ENCODE peak calls at places on chromosomes 7 and 10, in seven cellular contexts. S, F, K, U, Z, R and Y are unnamed samples.

GRCh38 chr7:27925573-27926201 is 185.7 kb downstream of the TAX1BP1 start:
- DNase-seq in Z (no peak), U (no peak), F (no peak), S (no peak), K (no peak), R (no peak), Y (no peak)

GRCh38 chr7:151809156-151809863 is 67.6 kb downstream of the PRKAG2 start:
- DNase-seq in Z (no peak), U (no peak), K (no peak), R (no peak), F (peak), S (no peak), Y (no peak)

GRCh38 chr7:100835903-100836811 is 8.8 kb upstream of the EPHB4 start:
- DNase-seq in U (peak), R (no peak), F (peak), Z (peak), K (no peak), S (peak), Y (peak)

GRCh38 chr7:157752832-157753291 is 416.1 kb downstream of the DNAJB6 start:
- DNase-seq in K (no peak), R (no peak), F (no peak), U (no peak), S (no peak), Z (no peak), Y (no peak)

GRCh38 chr7:35232994-35233393 is 20.9 kb downstream of the TBX20 start:
- DNase-seq in Z (no peak), F (no peak), S (no peak), U (no peak), R (no peak), K (no peak), Y (no peak)

GRCh38 chr7:108263364-108263951 is 133.3 kb upstream of the LAMB4 start:
- DNase-seq in R (no peak), S (no peak), K (no peak), U (no peak), F (no peak), Z (no peak), Y (no peak)

GRCh38 chr7:122438001-122438400 is 133.5 kb upstream of the FEZF1 start:
- DNase-seq in Z (peak), S (no peak), F (no peak), U (no peak), K (no peak), R (no peak), Y (no peak)

GRCh38 chr7:38190010-38190409 is 12.0 kb downstream of the STARD3NL start:
- DNase-seq in Z (no peak), R (peak), K (no peak), F (no peak), U (no peak), S (no peak), Y (no peak)

GRCh38 chr7:155283565-155284194 is 14.0 kb upstream of the INSIG1 start:
- DNase-seq in U (no peak), F (no peak), R (no peak), S (no peak), K (no peak), Z (no peak), Y (no peak)

GRCh38 chr10:130568246-130568645 is 432.1 kb downstream of the GLRX3 start:
- DNase-seq in R (no peak), K (no peak), U (no peak), S (no peak), F (no peak), Z (no peak), Y (no peak)

GRCh38 chr7:96415293-96415940 is 93.5 kb upstream of the SLC25A13 start:
- DNase-seq in U (peak), Z (peak), F (no peak), S (no peak), K (no peak), R (no peak), Y (no peak)

GRCh38 chr10:105252908-105253307 is 611.8 kb downstream of the SORCS3 start:
- DNase-seq in S (no peak), F (no peak), K (no peak), Z (no peak), U (no peak), R (no peak), Y (no peak)

DNA sequence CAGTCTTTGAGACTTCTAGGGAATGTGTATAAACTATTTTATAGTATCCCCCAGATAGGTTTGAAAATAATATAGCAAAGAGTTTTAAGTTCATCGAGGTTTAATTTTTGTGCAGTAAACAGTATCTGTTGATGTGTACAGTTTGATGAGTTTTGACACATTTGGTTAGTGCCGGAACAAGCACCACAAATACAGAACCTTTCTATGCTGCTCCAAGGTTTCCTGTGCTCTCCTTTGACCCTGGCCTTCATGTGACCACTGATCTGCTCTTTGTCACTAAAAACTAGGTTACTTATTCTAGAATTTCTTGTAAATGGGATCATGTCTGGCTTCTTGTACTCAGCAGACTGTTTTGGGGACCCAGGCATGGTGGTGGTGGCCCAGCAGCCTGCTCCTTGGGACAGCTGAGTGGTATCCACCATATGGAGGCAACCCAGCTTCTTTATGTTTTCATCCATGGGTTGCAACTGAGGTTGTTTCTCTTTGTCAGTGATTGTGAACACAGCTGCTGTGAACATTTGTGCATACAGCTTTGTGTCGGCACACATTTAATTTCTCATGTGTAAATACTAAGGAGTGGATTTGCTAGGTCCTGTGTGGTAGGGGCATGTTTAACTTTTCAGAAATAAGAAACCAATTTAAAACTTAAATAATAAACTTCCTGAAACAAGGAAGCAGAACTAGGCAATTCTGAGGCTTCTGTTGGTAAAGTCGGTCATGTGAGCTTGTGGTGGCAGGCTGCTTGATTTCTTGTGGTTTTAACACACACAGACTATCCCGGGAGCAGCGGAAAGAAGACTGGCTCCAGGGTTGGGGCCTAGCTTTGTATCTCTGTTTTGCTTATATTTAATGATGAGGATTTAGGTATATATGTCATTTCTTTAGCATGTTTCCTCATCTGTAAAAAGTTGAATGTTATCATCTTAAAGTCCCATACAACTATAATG is 219.4 kb downstream of the ABCA13 start:
- DNase-seq in U (no peak), S (no peak), K (no peak), R (no peak), Z (no peak), F (peak), Y (no peak)
- H3K27ac ChIP-seq in U (no peak), S (no peak), K (no peak), R (no peak), Z (no peak), F (peak), Y (no peak)

GRCh38 chr10:71713135-71714040 is 6.2 kb downstream of the C10orf105 start:
- DNase-seq in K (no peak), Z (no peak), S (peak), F (peak), R (peak), U (peak), Y (no peak)
- TF ChIP-seq CTCF in K (no peak), Z (no peak), S (no peak), F (no peak), R (peak), U (no peak), Y (no peak)

DNA sequence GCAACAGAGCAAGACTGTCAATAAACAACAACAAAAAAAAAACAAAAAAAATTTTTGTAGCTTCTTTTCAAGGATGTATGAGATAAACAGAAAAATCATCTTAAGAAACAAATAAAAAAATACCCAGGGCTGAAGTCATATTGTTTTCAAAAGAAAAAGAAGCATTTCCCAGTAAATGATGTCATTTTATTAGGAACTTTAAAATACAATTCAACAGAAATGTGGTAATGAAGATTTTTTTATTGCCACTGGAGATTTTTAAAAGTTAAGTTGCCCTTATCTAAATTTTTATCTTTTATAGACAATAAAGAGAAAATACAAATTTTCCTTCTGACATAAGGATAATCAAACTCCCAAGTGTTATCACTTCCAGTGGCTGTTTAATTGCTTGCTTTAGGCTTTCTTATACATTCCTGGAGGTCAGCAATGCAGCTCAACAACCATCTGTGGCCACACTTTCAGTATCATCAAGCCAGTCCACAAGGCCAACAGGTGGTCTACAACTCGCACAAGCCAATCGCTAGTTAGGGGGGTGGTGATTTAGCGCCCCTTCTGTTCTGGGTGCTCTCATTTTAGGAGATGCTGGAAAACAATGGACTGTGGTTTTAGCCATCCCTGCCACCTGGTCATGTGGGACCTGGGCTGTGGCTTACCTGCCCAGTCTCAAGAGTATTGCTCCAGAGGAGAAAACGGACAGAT is 10.8 kb downstream of the SEPHS1 start:
- DNase-seq in S (no peak), U (no peak), Z (no peak), R (no peak), F (no peak), K (no peak), Y (no peak)
- H3K4me3 ChIP-seq in S (no peak), U (no peak), Z (no peak), R (no peak), F (no peak), K (no peak), Y (no peak)

GRCh38 chr10:77863446-77863845 is 63.1 kb downstream of the DLG5 start:
- DNase-seq in S (no peak), Z (no peak), K (no peak), U (no peak), R (no peak), F (no peak), Y (no peak)
- H3K27ac ChIP-seq in S (no peak), Z (no peak), K (no peak), U (no peak), R (no peak), F (no peak), Y (no peak)

GRCh38 chr7:2436341-2437104 is 33.1 kb downstream of the CHST12 start:
- DNase-seq in S (no peak), R (no peak), Z (no peak), K (no peak), U (no peak), F (no peak), Y (no peak)

GRCh38 chr7:2432910-2433712 is 29.7 kb downstream of the CHST12 start:
- DNase-seq in F (no peak), Z (no peak), U (no peak), S (no peak), R (no peak), K (no peak), Y (no peak)

GRCh38 chr7:2425749-2426148 is 22.3 kb downstream of the CHST12 start:
- DNase-seq in U (no peak), Z (no peak), F (no peak), S (no peak), R (no peak), K (no peak), Y (no peak)

GRCh38 chr7:2433713-2434550 is 30.5 kb downstream of the CHST12 start:
- DNase-seq in F (peak), R (no peak), Z (no peak), K (no peak), S (no peak), U (no peak), Y (no peak)

DNA sequence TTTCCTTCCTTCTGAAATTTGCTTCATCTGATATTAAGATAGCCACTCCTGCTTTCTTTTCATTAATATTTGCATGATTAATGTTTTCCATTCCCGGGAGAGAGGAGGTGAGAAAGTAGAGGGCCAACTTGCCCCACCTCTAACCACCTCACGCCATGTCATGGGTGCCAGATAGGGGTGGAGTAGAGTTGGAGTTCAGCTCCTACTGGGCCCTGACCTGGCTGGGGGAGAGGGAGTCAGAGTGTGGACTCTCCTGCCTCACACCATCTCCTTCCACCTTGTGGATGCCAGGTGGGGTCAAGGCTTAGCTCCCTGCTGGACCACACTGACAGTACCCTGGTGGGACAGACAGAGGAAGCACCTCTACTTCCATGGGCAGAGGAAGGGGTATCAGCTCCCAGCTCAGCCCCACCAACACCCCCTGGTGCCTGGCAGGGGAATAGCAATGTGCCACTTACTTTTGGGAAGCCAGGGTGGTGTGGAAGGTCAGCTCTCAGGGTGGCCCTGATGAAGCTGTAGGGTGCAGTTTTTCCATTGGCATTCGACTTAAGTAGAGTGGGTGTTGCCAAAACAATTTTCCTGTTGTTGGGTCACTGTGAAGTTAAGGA is 28.0 kb downstream of the CHST12 start:
- DNase-seq in Z (peak), K (no peak), R (no peak), F (no peak), S (no peak), U (no peak), Y (no peak)
- TF ChIP-seq CTCF in Z (peak), K (peak), R (peak), F (peak), S (no peak), U (no peak), Y (no peak)

DNA sequence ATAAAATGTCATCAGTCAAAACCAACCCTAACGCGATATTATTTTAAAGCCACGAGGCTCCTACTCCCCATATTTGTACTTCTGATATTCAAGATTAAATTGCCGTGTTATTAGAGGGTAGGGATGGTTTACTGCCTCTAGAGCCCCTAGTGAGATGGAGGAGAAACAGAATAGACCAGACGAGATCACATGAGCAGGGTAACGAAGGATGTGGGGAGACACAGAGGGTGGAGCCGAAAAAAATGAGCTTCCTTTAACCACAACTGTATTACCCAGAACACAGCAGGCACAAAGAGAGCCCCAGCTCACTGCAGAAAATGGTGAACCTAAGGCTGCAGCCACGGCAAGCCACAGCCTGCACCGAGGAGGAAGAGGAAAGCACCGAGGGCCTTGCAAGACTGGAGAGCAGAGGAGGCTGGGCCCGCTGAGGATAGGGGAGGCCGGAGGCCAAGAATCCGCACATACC is 14.3 kb downstream of the ZC3HAV1 start:
- DNase-seq in F (peak), U (no peak), R (no peak), Z (no peak), S (no peak), K (no peak), Y (no peak)
- H3K4me3 ChIP-seq in F (no peak), U (no peak), R (no peak), Z (no peak), S (no peak), K (no peak), Y (no peak)

GRCh38 chr10:121681171-121681752 is 83.0 kb upstream of the FGFR2 start:
- DNase-seq in S (no peak), U (no peak), F (no peak), K (no peak), R (no peak), Z (peak), Y (no peak)

GRCh38 chr10:121684276-121684675 is 86.0 kb upstream of the FGFR2 start:
- DNase-seq in R (no peak), U (no peak), Z (no peak), K (no peak), S (no peak), F (no peak), Y (no peak)

GRCh38 chr10:121683366-121683765 is 85.1 kb upstream of the FGFR2 start:
- DNase-seq in U (no peak), S (no peak), K (no peak), Z (no peak), R (no peak), F (no peak), Y (no peak)

GRCh38 chr10:121683803-121684202 is 85.6 kb upstream of the FGFR2 start:
- DNase-seq in F (no peak), K (no peak), R (no peak), U (no peak), S (no peak), Z (peak), Y (no peak)

GRCh38 chr10:121681982-121682687 is 83.9 kb upstream of the FGFR2 start:
- DNase-seq in U (no peak), Z (no peak), R (no peak), K (no peak), S (no peak), F (no peak), Y (no peak)
- H3K27ac ChIP-seq in U (no peak), Z (no peak), R (no peak), K (no peak), S (no peak), F (no peak), Y (no peak)

DNA sequence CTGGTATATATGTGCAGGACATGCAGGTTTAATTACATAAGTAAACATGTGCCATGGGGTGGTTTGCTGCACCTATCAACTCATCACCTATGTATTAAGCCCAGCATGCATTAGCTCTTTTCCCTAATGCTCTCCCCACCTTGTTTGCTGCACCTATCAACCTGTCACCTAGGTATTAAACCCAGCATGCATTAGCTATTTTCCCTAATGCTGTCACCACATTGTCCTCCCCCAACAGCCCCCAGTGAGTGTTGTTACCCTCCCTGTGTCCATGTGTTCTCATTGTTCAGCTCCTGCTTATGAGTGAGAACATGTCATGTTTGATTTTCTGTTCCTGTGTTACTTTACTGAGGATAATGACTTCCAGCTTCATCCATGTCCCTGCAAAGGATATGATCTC is 300.5 kb downstream of the ANKRD7 start:
- DNase-seq in R (no peak), S (no peak), Z (no peak), U (no peak), K (no peak), F (no peak), Y (no peak)
- TF ChIP-seq CTCF in R (no peak), S (no peak), Z (no peak), U (no peak), K (no peak), F (no peak), Y (no peak)

GRCh38 chr7:114970308-114970707 is 48.4 kb downstream of the MDFIC start:
- DNase-seq in U (no peak), Z (no peak), F (no peak), S (no peak), K (no peak), R (no peak), Y (no peak)

GRCh38 chr7:114976666-114977065 is 54.8 kb downstream of the MDFIC start:
- DNase-seq in S (no peak), F (no peak), K (no peak), Z (no peak), U (no peak), R (peak), Y (no peak)

GRCh38 chr7:114970732-114971131 is 48.8 kb downstream of the MDFIC start:
- DNase-seq in K (no peak), U (no peak), S (no peak), R (no peak), Z (no peak), F (no peak), Y (no peak)

GRCh38 chr7:114972567-114972966 is 50.7 kb downstream of the MDFIC start:
- DNase-seq in U (no peak), S (no peak), R (no peak), K (no peak), F (no peak), Z (no peak), Y (no peak)

DNA sequence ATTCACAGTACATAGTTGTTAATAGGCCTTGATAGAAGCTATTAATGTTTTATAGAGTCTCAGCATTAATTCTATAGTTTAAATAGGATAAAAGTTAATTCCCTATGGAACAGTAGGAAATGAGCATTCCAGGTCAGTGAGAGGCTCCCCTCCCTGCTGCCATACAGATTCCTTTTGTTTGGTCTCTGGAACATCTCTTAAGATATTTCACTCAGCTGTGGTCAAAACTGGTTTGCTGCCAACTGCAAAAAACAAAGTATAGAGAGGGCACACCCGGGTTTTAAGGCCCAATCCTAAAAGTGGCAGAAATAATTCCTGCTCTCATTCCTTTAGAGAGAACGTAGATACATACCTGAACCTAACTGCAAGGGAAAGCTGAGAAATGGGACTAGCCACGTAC is 51.3 kb downstream of the MDFIC start:
- DNase-seq in S (no peak), Z (no peak), F (no peak), R (peak), K (no peak), U (no peak), Y (no peak)
- H3K4me3 ChIP-seq in S (no peak), Z (no peak), F (no peak), R (no peak), K (no peak), U (no peak), Y (no peak)